ENCODE peak calls at places on chromosomes 6 and 20, in nine cellular contexts. N is kidney; K is cerebellum; O is effector CD4-positive, alpha-beta T cell; F is OCI-LY7; T is choroid plexus epithelial cell; I is activated CD4-positive, alpha-beta T cell treated with anti-CD3 and anti-CD28 coated beads, Interleukin-2, amount 10 ng/mL, durations not matched to agents 7 days and 5 days; Y is GM13976; V is RCC 7860. C is an unnamed sample.

GRCh38 chr6:168627798-168628551 is 187.0 kb downstream of the SMOC2 start:
- DNase-seq in I (no peak), T (no peak), K (no peak), O (no peak), V (no peak), Y (no peak), F (no peak), N (no peak), C (no peak)

GRCh38 chr20:871436-871835 is 37.9 kb downstream of the FAM110A start:
- DNase-seq in N (no peak), I (no peak), Y (no peak), O (no peak), T (no peak), V (no peak), F (no peak), K (no peak), C (no peak)

GRCh38 chr6:148273962-148274752 is 68.5 kb upstream of the SASH1 start:
- DNase-seq in I (no peak), N (no peak), T (peak), K (no peak), Y (no peak), V (no peak), O (no peak), F (no peak), C (no peak)

GRCh38 chr6:95439741-95440140 is 137.6 kb upstream of the MANEA start:
- DNase-seq in O (no peak), I (no peak), K (no peak), V (no peak), N (no peak), F (no peak), T (no peak), Y (no peak), C (no peak)

GRCh38 chr6:44650495-44650894 is 263.0 kb downstream of the CDC5L start:
- DNase-seq in K (no peak), N (no peak), V (no peak), Y (no peak), F (no peak), T (no peak), O (no peak), I (no peak), C (no peak)

GRCh38 chr20:46970937-46971630 is 76.4 kb downstream of the EYA2 start:
- DNase-seq in Y (no peak), T (peak), V (peak), F (peak), O (no peak), K (no peak), I (peak), N (no peak), C (no peak)

GRCh38 chr20:57140416-57140965 is 126.0 kb downstream of the BMP7 start:
- DNase-seq in Y (no peak), O (no peak), K (no peak), T (no peak), I (no peak), V (no peak), N (no peak), F (no peak), C (no peak)

GRCh38 chr20:23344336-23344735 is 6.3 kb upstream of the NXT1 start:
- DNase-seq in N (no peak), O (no peak), K (no peak), V (no peak), Y (no peak), I (no peak), T (no peak), F (no peak), C (no peak)

GRCh38 chr6:56714982-56715456 is 72.3 kb upstream of the DST start:
- DNase-seq in K (no peak), N (no peak), V (peak), F (no peak), T (peak), O (no peak), Y (no peak), I (no peak), C (peak)

GRCh38 chr20:33561981-33562601 is 72.2 kb downstream of the CBFA2T2 start:
- DNase-seq in T (peak), I (no peak), O (no peak), V (peak), Y (no peak), N (no peak), F (peak), K (peak), C (peak)

GRCh38 chr6:113396644-113397201 is 460.4 kb upstream of the MARCKS start:
- DNase-seq in V (no peak), I (no peak), F (no peak), O (no peak), T (peak), K (no peak), Y (no peak), N (no peak), C (no peak)

GRCh38 chr6:132209351-132209750 is 191.9 kb downstream of the MOXD1 start:
- DNase-seq in N (no peak), V (no peak), O (no peak), I (no peak), Y (no peak), K (no peak), T (no peak), F (no peak), C (peak)

GRCh38 chr20:62362590-62362940 is 4.5 kb downstream of the LAMA5 start:
- DNase-seq in O (no peak), V (no peak), Y (no peak), I (no peak), F (no peak), K (no peak), N (no peak), T (no peak), C (no peak)

GRCh38 chr6:137661601-137662000 is 167.4 kb upstream of the OLIG3 start:
- DNase-seq in O (peak), N (no peak), V (no peak), K (no peak), F (peak), I (peak), Y (no peak), T (peak), C (no peak)

GRCh38 chr6:33204165-33204414 is 365 bp upstream of the HSD17B8 start:
- DNase-seq in K (no peak), O (no peak), I (no peak), N (no peak), V (no peak), Y (no peak), F (no peak), T (no peak), C (no peak)

GRCh38 chr6:11288065-11288464 is 55.6 kb upstream of the NEDD9 start:
- DNase-seq in F (no peak), V (no peak), N (no peak), O (no peak), T (peak), Y (no peak), K (no peak), I (no peak), C (no peak)

GRCh38 chr6:170451762-170452651 is 101.1 kb downstream of the PSMB1 start:
- DNase-seq in F (no peak), K (no peak), O (no peak), T (no peak), N (no peak), Y (no peak), V (no peak), I (no peak), C (no peak)

GRCh38 chr20:62010551-62011402 is 54.9 kb downstream of the TAF4 start:
- DNase-seq in O (peak), Y (peak), T (peak), V (peak), F (peak), K (peak), N (peak), I (peak), C (no peak)

GRCh38 chr20:31666258-31667042 is 28.7 kb downstream of the COX4I2 start:
- DNase-seq in Y (no peak), N (no peak), V (no peak), T (no peak), F (peak), O (no peak), K (no peak), I (peak), C (no peak)

GRCh38 chr6:24960991-24961475 is 25.3 kb upstream of the RIPOR2 start:
- DNase-seq in Y (no peak), T (no peak), F (no peak), O (no peak), I (no peak), K (no peak), N (no peak), V (no peak), C (no peak)

GRCh38 chr20:51093240-51093763 is 70.4 kb upstream of the KCNG1 start:
- DNase-seq in I (no peak), Y (no peak), T (no peak), F (no peak), K (no peak), O (no peak), V (no peak), N (no peak), C (no peak)

GRCh38 chr6:84892666-84893065 is 128.3 kb upstream of the TBX18 start:
- DNase-seq in O (no peak), K (no peak), F (no peak), N (no peak), T (peak), V (no peak), I (no peak), Y (no peak), C (peak)

GRCh38 chr6:11263185-11263817 is 30.8 kb upstream of the NEDD9 start:
- DNase-seq in Y (no peak), I (no peak), O (no peak), N (peak), V (peak), F (no peak), T (peak), K (peak), C (peak)

GRCh38 chr6:162262466-162263196 is 464.9 kb downstream of the PRKN start:
- DNase-seq in K (no peak), V (no peak), Y (no peak), I (no peak), F (no peak), N (no peak), O (no peak), T (no peak), C (no peak)

GRCh38 chr6:85864453-85865401 is 222.0 kb upstream of the SYNCRIP start:
- DNase-seq in I (no peak), T (peak), Y (no peak), O (no peak), V (no peak), F (no peak), N (no peak), K (peak), C (no peak)

GRCh38 chr20:46293084-46293483 is 15.2 kb downstream of the CDH22 start:
- DNase-seq in F (peak), K (no peak), O (no peak), I (peak), N (peak), V (peak), T (peak), Y (no peak), C (no peak)

GRCh38 chr20:4949833-4950178 is 51.5 kb downstream of the SLC23A2 start:
- DNase-seq in Y (peak), I (peak), T (peak), N (no peak), O (peak), F (peak), K (peak), V (no peak), C (no peak)

GRCh38 chr6:162854734-162855191 is 127.0 kb downstream of the PACRG start:
- DNase-seq in Y (no peak), T (no peak), N (peak), O (no peak), F (no peak), I (no peak), K (no peak), V (no peak), C (no peak)

GRCh38 chr6:41934278-41935189 is 7.1 kb downstream of the CCND3 start:
- DNase-seq in T (no peak), F (no peak), N (no peak), K (no peak), I (no peak), O (no peak), Y (no peak), V (no peak), C (no peak)

GRCh38 chr20:6767536-6768227 is at the start of gene BMP2:
- DNase-seq in T (peak), N (peak), Y (peak), F (no peak), I (no peak), O (no peak), V (peak), K (peak), C (no peak)

GRCh38 chr6:120431841-120432240 is 902.4 kb downstream of the TBC1D32 start:
- DNase-seq in K (no peak), Y (no peak), O (no peak), T (no peak), F (no peak), N (peak), V (no peak), I (no peak), C (no peak)

GRCh38 chr20:59385461-59385860 is 85.0 kb downstream of the EDN3 start:
- DNase-seq in T (no peak), Y (no peak), I (peak), O (no peak), K (no peak), N (no peak), F (no peak), V (no peak), C (no peak)

GRCh38 chr6:139640453-139640852 is 266.0 kb upstream of the CITED2 start:
- DNase-seq in O (no peak), N (no peak), F (no peak), K (no peak), T (peak), Y (peak), I (no peak), V (no peak), C (no peak)

GRCh38 chr20:58850693-58851174 is at the start of gene GNAS-AS1:
- DNase-seq in K (no peak), O (peak), T (peak), N (peak), I (peak), Y (peak), F (peak), V (peak), C (peak)

GRCh38 chr6:164107297-164107995 is 692.9 kb downstream of the QKI start:
- DNase-seq in K (no peak), I (no peak), F (no peak), T (peak), V (no peak), Y (no peak), O (no peak), N (no peak), C (no peak)

GRCh38 chr6:46948699-46949098 is 27.0 kb upstream of the ADGRF5 start:
- DNase-seq in Y (no peak), K (no peak), I (no peak), V (no peak), N (no peak), O (no peak), T (no peak), F (no peak), C (no peak)

C was measured in epithelial cell of proximal tubule.